ENCODE peak calls at places on chromosomes 6 and 20, in six cellular contexts. One of them, this sample, is unnamed.

GRCh38 chr6:31614674-31615578 is at the start of gene AIF1:
- DNase-seq in memory B cell: no peak
- DNase-seq in activated T-cell treated with anti-CD3 and anti-CD28 coated beads for 4 hours: no peak
- DNase-seq in left cardiac atrium: no peak
- DNase-seq in erythroblast: no peak
- DNase-seq in GF-D8: peak
- DNase-seq in this sample: no peak

GRCh38 chr20:61115627-61116026 is 136.4 kb upstream of the CDH4 start:
- DNase-seq in memory B cell: no peak
- DNase-seq in left cardiac atrium: no peak
- DNase-seq in activated T-cell treated with anti-CD3 and anti-CD28 coated beads for 4 hours: no peak
- DNase-seq in GF-D8: no peak
- DNase-seq in erythroblast: no peak
- DNase-seq in this sample: no peak

GRCh38 chr6:4346659-4347333 is 211.4 kb upstream of the ECI2 start:
- DNase-seq in activated T-cell treated with anti-CD3 and anti-CD28 coated beads for 4 hours: no peak
- DNase-seq in left cardiac atrium: no peak
- DNase-seq in GF-D8: no peak
- DNase-seq in erythroblast: no peak
- DNase-seq in memory B cell: no peak
- DNase-seq in this sample: no peak

GRCh38 chr6:165181951-165182414 is 127.4 kb downstream of the C6orf118 start:
- DNase-seq in left cardiac atrium: peak
- DNase-seq in memory B cell: no peak
- DNase-seq in erythroblast: no peak
- DNase-seq in GF-D8: no peak
- DNase-seq in activated T-cell treated with anti-CD3 and anti-CD28 coated beads for 4 hours: no peak
- DNase-seq in this sample: no peak

GRCh38 chr6:113719056-113719455 is 138.1 kb upstream of the MARCKS start:
- DNase-seq in activated T-cell treated with anti-CD3 and anti-CD28 coated beads for 4 hours: no peak
- DNase-seq in left cardiac atrium: no peak
- DNase-seq in memory B cell: no peak
- DNase-seq in GF-D8: no peak
- DNase-seq in erythroblast: no peak
- DNase-seq in this sample: no peak

GRCh38 chr6:116060572-116061283 is at the start of gene FRK:
- DNase-seq in memory B cell: no peak
- DNase-seq in left cardiac atrium: peak
- DNase-seq in erythroblast: no peak
- DNase-seq in activated T-cell treated with anti-CD3 and anti-CD28 coated beads for 4 hours: no peak
- DNase-seq in GF-D8: no peak
- DNase-seq in this sample: no peak

GRCh38 chr6:11433860-11434259 is 103.7 kb upstream of the TMEM170B start:
- DNase-seq in GF-D8: no peak
- DNase-seq in activated T-cell treated with anti-CD3 and anti-CD28 coated beads for 4 hours: no peak
- DNase-seq in erythroblast: no peak
- DNase-seq in left cardiac atrium: no peak
- DNase-seq in memory B cell: no peak
- DNase-seq in this sample: no peak

GRCh38 chr6:145648149-145648548 is 87.2 kb downstream of the EPM2A start:
- DNase-seq in activated T-cell treated with anti-CD3 and anti-CD28 coated beads for 4 hours: no peak
- DNase-seq in GF-D8: no peak
- DNase-seq in memory B cell: no peak
- DNase-seq in erythroblast: no peak
- DNase-seq in left cardiac atrium: no peak
- DNase-seq in this sample: no peak

GRCh38 chr6:54029187-54029586 is 82.1 kb upstream of the MLIP start:
- DNase-seq in activated T-cell treated with anti-CD3 and anti-CD28 coated beads for 4 hours: no peak
- DNase-seq in GF-D8: no peak
- DNase-seq in memory B cell: no peak
- DNase-seq in left cardiac atrium: no peak
- DNase-seq in erythroblast: no peak
- DNase-seq in this sample: no peak

This sample was measured in activated gamma-delta T cell treated with anti-CD3 and anti-CD28 coated beads, Interleukin-2, amount 50 U/mL, for 16 hours.